ENCODE peak calls at places on chromosomes 1 and 21, in eight cellular contexts. G is iPS-NIHi11; N is WTC11; O is foreskin melanocyte; I is NCI-H82; P is heart right ventricle; M is stimulated activated CD8-positive, alpha-beta memory T cell treated with anti-CD3 and anti-CD28 coated beads, Interleukin-15, amount 100 ng/mL, for 24 hours; T is activated T-cell treated with anti-CD3 and anti-CD28 coated beads for 24 hours. S is an unnamed sample.

GRCh38 chr1:219085988-219086387 is 87.7 kb upstream of the LYPLAL1 start:
- DNase-seq in M (no peak), T (no peak), P (no peak), G (no peak), I (no peak), N (no peak), O (no peak), S (no peak)

GRCh38 chr1:115239148-115239820 is 98.8 kb downstream of the NGF start:
- DNase-seq in T (no peak), P (no peak), I (no peak), N (no peak), G (no peak), O (no peak), M (no peak), S (no peak)

GRCh38 chr1:228287541-228288425 is 79.9 kb downstream of the OBSCN start:
- DNase-seq in O (no peak), T (no peak), I (no peak), P (no peak), M (no peak), G (peak), N (peak), S (no peak)

GRCh38 chr1:67559222-67559700 is 125.7 kb upstream of the GADD45A start:
- DNase-seq in M (no peak), N (peak), G (peak), P (peak), O (no peak), I (no peak), T (no peak), S (no peak)

GRCh38 chr1:33332357-33332789 is 11.5 kb upstream of the A3GALT2 start:
- DNase-seq in N (no peak), T (no peak), M (no peak), I (no peak), O (no peak), G (no peak), P (no peak), S (no peak)

GRCh38 chr1:202037706-202038296 is 27.4 kb downstream of the ELF3 start:
- DNase-seq in P (no peak), G (no peak), T (no peak), M (no peak), I (peak), N (no peak), O (no peak), S (no peak)

GRCh38 chr1:63975447-63975846 is 201.6 kb downstream of the ROR1 start:
- DNase-seq in T (no peak), G (no peak), M (no peak), I (no peak), P (no peak), O (no peak), N (no peak), S (no peak)

GRCh38 chr1:51044834-51045233 is 57.2 kb upstream of the C1orf185 start:
- DNase-seq in I (peak), G (no peak), T (no peak), N (no peak), M (no peak), O (no peak), P (no peak), S (no peak)

GRCh38 chr1:19495816-19496528 is 10.6 kb upstream of the CAPZB start:
- DNase-seq in N (no peak), I (no peak), M (no peak), P (no peak), T (no peak), G (no peak), O (no peak), S (no peak)

GRCh38 chr1:230825061-230825803 is 43.1 kb downstream of the C1orf198 start:
- DNase-seq in O (peak), N (no peak), P (no peak), T (no peak), M (no peak), I (peak), G (no peak), S (no peak)

GRCh38 chr1:197130677-197131304 is 15.7 kb downstream of the ASPM start:
- DNase-seq in I (no peak), O (no peak), G (no peak), T (no peak), P (no peak), M (no peak), N (no peak), S (no peak)

GRCh38 chr1:75991497-75992114 is 59.4 kb upstream of the ASB17 start:
- DNase-seq in O (peak), I (peak), N (peak), P (peak), G (peak), M (peak), T (peak), S (peak)

GRCh38 chr21:27519357-27519756 is 552.5 kb upstream of the ADAMTS5 start:
- DNase-seq in O (no peak), T (no peak), M (no peak), I (no peak), G (no peak), P (no peak), N (no peak), S (no peak)

GRCh38 chr1:12167493-12168429 is 970 bp downstream of the TNFRSF1B start:
- DNase-seq in O (no peak), G (no peak), P (no peak), M (no peak), N (no peak), T (no peak), I (no peak), S (no peak)

GRCh38 chr1:70941563-70941962 is 106.1 kb downstream of the PTGER3 start:
- DNase-seq in O (no peak), M (no peak), G (no peak), I (no peak), T (no peak), P (no peak), N (no peak), S (no peak)